ENCODE peak calls at places on chromosomes 3 and 15, in eight cellular contexts. Y is aorta; J is stimulated activated CD8-positive, alpha-beta memory T cell treated with anti-CD3 and anti-CD28 coated beads, Interleukin-4, amount 100 ng/mL, for 1 hour; L is T-helper 9 cell; I is SJSA1; H is ACHN; U is activated T-cell treated with anti-CD3 and anti-CD28 coated beads, Interleukin-2, amount 50 U/mL, for 72 hours; D is NCI-H69. B is an unnamed sample.

GRCh38 chr3:132164469-132165092 is 129.8 kb upstream of the CPNE4 start:
- DNase-seq in I (no peak), H (no peak), Y (no peak), D (no peak), J (no peak), U (no peak), L (no peak), B (no peak)

GRCh38 chr3:52600258-52600657 is 63.9 kb downstream of the UQCC5 start:
- DNase-seq in U (no peak), Y (no peak), L (no peak), I (no peak), H (no peak), D (no peak), J (no peak), B (no peak)

GRCh38 chr3:15743587-15744009 is 54.2 kb downstream of the ANKRD28 start:
- DNase-seq in I (no peak), D (no peak), H (no peak), Y (no peak), L (no peak), U (no peak), J (no peak), B (no peak)

GRCh38 chr3:66253790-66254620 is 33.2 kb downstream of the SLC25A26 start:
- DNase-seq in D (peak), J (no peak), Y (no peak), L (no peak), I (no peak), H (peak), U (no peak), B (peak)

GRCh38 chr15:58748787-58749531 is 548 bp downstream of the ADAM10 start:
- DNase-seq in H (no peak), U (peak), L (peak), Y (peak), J (no peak), D (peak), I (peak), B (peak)

GRCh38 chr3:45409921-45410320 is 21.5 kb downstream of the LARS2 start:
- DNase-seq in I (no peak), U (no peak), D (no peak), H (no peak), Y (no peak), L (no peak), J (no peak), B (no peak)

GRCh38 chr15:74318376-74319137 is 48.9 kb downstream of the CYP11A1 start:
- DNase-seq in L (no peak), H (no peak), D (peak), I (peak), U (no peak), Y (peak), J (no peak), B (no peak)

GRCh38 chr3:133459400-133459799 is 59.5 kb downstream of the BFSP2 start:
- DNase-seq in J (no peak), D (no peak), I (no peak), U (no peak), H (no peak), Y (peak), L (no peak), B (no peak)

GRCh38 chr3:140216249-140216648 is 281.3 kb downstream of the CLSTN2 start:
- DNase-seq in U (no peak), L (no peak), I (no peak), J (no peak), H (peak), Y (no peak), D (peak), B (peak)

GRCh38 chr3:4416961-4417360 is 50.1 kb downstream of the SUMF1 start:
- DNase-seq in J (no peak), L (no peak), U (peak), H (peak), Y (peak), D (peak), I (peak), B (no peak)

GRCh38 chr15:33142708-33143107 is 51.8 kb downstream of the FMN1 start:
- DNase-seq in Y (no peak), J (no peak), D (no peak), U (no peak), L (no peak), H (peak), I (no peak), B (no peak)

GRCh38 chr15:85737061-85737460 is 57.7 kb downstream of the KLHL25 start:
- DNase-seq in L (no peak), I (no peak), U (no peak), D (no peak), Y (no peak), J (no peak), H (no peak), B (no peak)

GRCh38 chr15:90046846-90047481 is 45.8 kb downstream of the ZNF710 start:
- DNase-seq in I (no peak), U (no peak), J (no peak), Y (no peak), H (no peak), D (no peak), L (no peak), B (peak)

GRCh38 chr3:143234521-143234920 is 115.0 kb downstream of the CHST2 start:
- DNase-seq in L (no peak), J (no peak), Y (no peak), I (no peak), D (no peak), H (no peak), U (no peak), B (no peak)

GRCh38 chr15:74873756-74874424 is 725 bp upstream of the SCAMP2 start:
- DNase-seq in L (no peak), Y (no peak), D (peak), U (no peak), H (peak), J (no peak), I (no peak), B (no peak)

GRCh38 chr3:24294150-24294549 is 200.5 kb downstream of the THRB start:
- DNase-seq in H (peak), L (no peak), U (no peak), J (no peak), Y (no peak), D (no peak), I (no peak), B (no peak)

GRCh38 chr3:78754066-78754743 is 1013.6 kb downstream of the ROBO1 start:
- DNase-seq in L (no peak), U (no peak), J (no peak), H (no peak), I (no peak), D (peak), Y (no peak), B (no peak)

GRCh38 chr3:72255191-72255590 is 470.2 kb upstream of the PROK2 start:
- DNase-seq in I (no peak), U (no peak), J (no peak), D (peak), Y (peak), L (no peak), H (no peak), B (no peak)

GRCh38 chr3:192336286-192336685 is 391.1 kb downstream of the FGF12 start:
- DNase-seq in H (no peak), D (no peak), I (no peak), J (no peak), Y (no peak), L (no peak), U (no peak), B (no peak)

GRCh38 chr3:87333393-87333892 is 57.1 kb upstream of the POU1F1 start:
- DNase-seq in L (no peak), U (peak), H (peak), J (no peak), I (peak), D (peak), Y (no peak), B (no peak)

GRCh38 chr3:168139947-168140346 is 44.2 kb upstream of the GOLIM4 start:
- DNase-seq in L (no peak), U (no peak), Y (no peak), I (no peak), H (no peak), D (no peak), J (no peak), B (no peak)

GRCh38 chr3:66473637-66474036 is 27.2 kb downstream of the LRIG1 start:
- DNase-seq in I (no peak), D (no peak), U (no peak), L (no peak), J (no peak), H (no peak), Y (no peak), B (no peak)

GRCh38 chr3:115100172-115100571 is 46.9 kb downstream of the ZBTB20 start:
- DNase-seq in U (peak), I (peak), L (peak), J (no peak), Y (no peak), D (peak), H (peak), B (no peak)

GRCh38 chr15:45871121-45871855 is 236.5 kb downstream of the SQOR start:
- DNase-seq in L (no peak), H (no peak), I (peak), U (no peak), D (peak), J (no peak), Y (no peak), B (no peak)

GRCh38 chr15:72785452-72786243 is 2.1 kb upstream of the ADPGK start:
- DNase-seq in J (peak), H (no peak), I (peak), Y (no peak), D (no peak), U (peak), L (peak), B (no peak)

GRCh38 chr15:36066757-36067156 is 512.7 kb upstream of the CDIN1 start:
- DNase-seq in U (no peak), J (no peak), I (no peak), D (peak), Y (no peak), H (no peak), L (no peak), B (no peak)

GRCh38 chr3:185071401-185071800 is 81.5 kb downstream of the C3orf70 start:
- DNase-seq in D (peak), U (no peak), J (no peak), H (no peak), I (no peak), Y (no peak), L (no peak), B (no peak)

B was measured in GM13977.